ENCODE peak calls at places on chromosomes 5 and 9, in nine cellular contexts. S, X, H, V, E, N, K, P and A are unnamed samples. For H3K36me3, the result is how much of the 10 kb centered on the place peaks cover.

GRCh38 chr5:34507948-34508347 is 148.2 kb upstream of the RAI14 start:
- DNase-seq in S (no peak), X (no peak), H (peak), V (no peak), E (no peak), N (no peak), K (no peak), P (no peak), A (no peak)

GRCh38 chr5:177963966-177964365 is 32.1 kb downstream of the PROP1 start:
- DNase-seq in S (no peak), X (no peak), H (no peak), V (no peak), E (no peak), N (no peak), K (no peak), P (no peak), A (no peak)

GRCh38 chr5:157486861-157487260 is 26.8 kb downstream of the NIPAL4 start:
- DNase-seq in S (no peak), X (no peak), H (no peak), V (no peak), E (no peak), N (no peak), K (no peak), P (no peak), A (no peak)

GRCh38 chr9:126301985-126302603 is 24.5 kb upstream of the MVB12B start:
- DNase-seq in S (no peak), X (no peak), H (peak), V (no peak), E (peak), N (peak), K (peak), P (peak), A (no peak)

GRCh38 chr9:35070823-35071813 is 1.3 kb downstream of the VCP start:
- DNase-seq in S (no peak), X (no peak), H (peak), V (peak), E (peak), N (no peak), K (no peak), P (no peak), A (no peak)

GRCh38 chr5:168951341-168951740 is 349.6 kb downstream of the SLIT3 start:
- DNase-seq in S (no peak), X (no peak), H (no peak), V (no peak), E (peak), N (no peak), K (peak), P (no peak), A (no peak)

GRCh38 chr9:114677418-114677817 is 4.6 kb downstream of the TEX48 start:
- DNase-seq in S (no peak), X (peak), H (peak), V (no peak), E (peak), N (no peak), K (peak), P (peak), A (peak)

GRCh38 chr5:107474724-107475489 is 195.8 kb downstream of the EFNA5 start:
- DNase-seq in S (no peak), X (no peak), H (peak), V (no peak), E (no peak), N (no peak), K (no peak), P (no peak), A (no peak)

GRCh38 chr9:70602364-70603019 is 188.0 kb upstream of the KLF9 start:
- DNase-seq in S (no peak), X (no peak), H (peak), V (peak), E (peak), N (peak), K (peak), P (peak), A (peak)

GRCh38 chr5:80960531-80961375 is 590 bp downstream of the RASGRF2 start:
- DNase-seq in S (peak), X (no peak), H (no peak), V (no peak), E (peak), N (no peak), K (peak), P (no peak), A (no peak)

GRCh38 chr5:178363501-178364325 is 131.1 kb upstream of the PHYKPL start:
- DNase-seq in S (peak), X (peak), H (no peak), V (no peak), E (no peak), N (no peak), K (no peak), P (no peak), A (no peak)

GRCh38 chr9:134053401-134053871 is 14.4 kb downstream of the BRD3 start:
- DNase-seq in S (peak), X (peak), H (no peak), V (no peak), E (no peak), N (no peak), K (no peak), P (no peak), A (no peak)

GRCh38 chr9:126637002-126637849 is 23.5 kb downstream of the LMX1B start:
- DNase-seq in S (no peak), X (no peak), H (no peak), V (no peak), E (no peak), N (no peak), K (no peak), P (no peak), A (no peak)

GRCh38 chr5:78610163-78610583 is 38.4 kb downstream of the LHFPL2 start:
- DNase-seq in S (no peak), X (no peak), H (no peak), V (peak), E (peak), N (peak), K (no peak), P (no peak), A (no peak)

DNA sequence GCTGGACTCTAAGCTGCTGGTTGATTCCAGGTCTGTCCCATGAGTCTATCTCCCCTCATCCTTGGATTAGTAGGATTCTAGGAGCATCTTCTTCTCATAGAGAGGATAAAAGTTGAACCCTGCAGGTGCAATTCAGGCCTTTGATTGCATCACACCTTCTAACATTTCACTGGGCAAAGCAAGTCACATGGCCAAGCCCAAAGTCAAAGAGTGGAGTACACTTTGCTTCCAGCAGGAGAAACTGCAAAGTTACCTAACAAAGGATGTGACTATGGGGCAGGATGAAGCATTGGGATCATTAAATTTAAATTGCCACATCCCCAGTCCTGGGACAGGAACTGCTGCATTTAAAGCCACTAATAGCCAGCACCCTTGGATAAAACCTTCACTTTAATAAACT is 51.0 kb upstream of the EGFLAM start:
- DNase-seq in S (no peak), X (no peak), H (peak), V (no peak), E (no peak), N (no peak), K (no peak), P (peak), A (no peak)
- TF ChIP-seq CTCF in S (no peak), X (no peak), H (no peak), V (no peak), E (no peak), N (no peak), K (no peak), P (peak), A (no peak)

GRCh38 chr5:61402970-61403369 is 70.9 kb downstream of the ZSWIM6 start:
- DNase-seq in S (no peak), X (no peak), H (no peak), V (no peak), E (no peak), N (no peak), K (no peak), P (no peak), A (no peak)

GRCh38 chr5:61408476-61409168 is 76.6 kb downstream of the ZSWIM6 start:
- DNase-seq in S (peak), X (peak), H (peak), V (peak), E (peak), N (peak), K (peak), P (peak), A (peak)

GRCh38 chr5:61409568-61409967 is 77.5 kb downstream of the ZSWIM6 start:
- DNase-seq in S (no peak), X (no peak), H (peak), V (no peak), E (peak), N (no peak), K (peak), P (peak), A (peak)

GRCh38 chr5:61412344-61412743 is 80.3 kb downstream of the ZSWIM6 start:
- DNase-seq in S (no peak), X (no peak), H (no peak), V (no peak), E (no peak), N (no peak), K (no peak), P (no peak), A (no peak)

DNA sequence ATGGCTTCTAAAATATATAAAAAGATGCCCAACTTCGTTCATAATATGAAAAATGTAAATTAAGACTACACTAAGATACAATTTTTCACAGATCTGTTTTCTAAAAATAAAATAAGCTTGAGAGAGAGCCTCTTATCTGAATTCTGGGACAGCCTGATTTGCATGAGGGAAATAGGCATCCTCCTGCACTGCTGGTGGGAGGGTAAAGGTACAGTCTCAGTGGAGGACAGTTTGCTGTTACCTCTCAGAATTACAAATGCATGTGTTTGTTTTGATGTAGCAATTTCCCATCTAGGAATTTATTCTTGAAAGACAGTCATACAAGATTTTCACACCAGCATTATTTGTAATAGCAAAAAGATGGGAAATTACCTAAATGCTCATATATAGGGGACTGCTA is 75.6 kb downstream of the ZSWIM6 start:
- DNase-seq in S (no peak), X (no peak), H (no peak), V (no peak), E (no peak), N (no peak), K (no peak), P (no peak), A (no peak)
- H3K4me3 ChIP-seq in S (no peak), X (no peak), H (no peak), V (no peak), E (no peak), N (no peak), K (no peak), P (no peak), A (no peak)

GRCh38 chr5:141640698-141641097 is 3.9 kb downstream of the RELL2 start:
- DNase-seq in S (no peak), X (no peak), H (no peak), V (no peak), E (no peak), N (peak), K (no peak), P (no peak), A (no peak)
- H3K36me3 ChIP-seq in S (under half), X (under half), H (under half), V (under half), E (under half), N (under half), K (under half), P (under half), A (under half)

DNA sequence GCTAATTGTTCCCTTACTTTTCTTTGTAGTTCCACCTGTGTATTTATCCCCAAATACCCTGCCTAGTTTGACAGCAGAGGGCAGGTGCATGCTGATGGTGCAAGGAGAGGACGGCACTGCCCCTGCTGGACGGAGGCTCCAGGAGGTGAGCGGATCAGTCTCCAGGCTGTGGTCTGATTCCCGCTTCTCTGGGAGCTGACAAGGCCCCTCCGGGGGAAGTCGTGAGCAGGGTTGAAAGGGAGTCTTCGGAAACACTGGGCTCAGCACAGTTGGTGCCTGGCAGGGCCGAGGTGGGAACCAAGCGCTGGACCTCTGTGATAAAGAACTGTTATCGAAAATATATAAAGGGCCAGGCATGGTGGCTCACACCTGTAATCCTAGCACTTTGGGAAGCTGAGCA is 52.9 kb downstream of the RASGEF1C start:
- DNase-seq in S (peak), X (no peak), H (no peak), V (no peak), E (no peak), N (peak), K (no peak), P (no peak), A (no peak)
- TF ChIP-seq CTCF in S (no peak), X (no peak), H (no peak), V (no peak), E (no peak), N (no peak), K (no peak), P (peak), A (no peak)

DNA sequence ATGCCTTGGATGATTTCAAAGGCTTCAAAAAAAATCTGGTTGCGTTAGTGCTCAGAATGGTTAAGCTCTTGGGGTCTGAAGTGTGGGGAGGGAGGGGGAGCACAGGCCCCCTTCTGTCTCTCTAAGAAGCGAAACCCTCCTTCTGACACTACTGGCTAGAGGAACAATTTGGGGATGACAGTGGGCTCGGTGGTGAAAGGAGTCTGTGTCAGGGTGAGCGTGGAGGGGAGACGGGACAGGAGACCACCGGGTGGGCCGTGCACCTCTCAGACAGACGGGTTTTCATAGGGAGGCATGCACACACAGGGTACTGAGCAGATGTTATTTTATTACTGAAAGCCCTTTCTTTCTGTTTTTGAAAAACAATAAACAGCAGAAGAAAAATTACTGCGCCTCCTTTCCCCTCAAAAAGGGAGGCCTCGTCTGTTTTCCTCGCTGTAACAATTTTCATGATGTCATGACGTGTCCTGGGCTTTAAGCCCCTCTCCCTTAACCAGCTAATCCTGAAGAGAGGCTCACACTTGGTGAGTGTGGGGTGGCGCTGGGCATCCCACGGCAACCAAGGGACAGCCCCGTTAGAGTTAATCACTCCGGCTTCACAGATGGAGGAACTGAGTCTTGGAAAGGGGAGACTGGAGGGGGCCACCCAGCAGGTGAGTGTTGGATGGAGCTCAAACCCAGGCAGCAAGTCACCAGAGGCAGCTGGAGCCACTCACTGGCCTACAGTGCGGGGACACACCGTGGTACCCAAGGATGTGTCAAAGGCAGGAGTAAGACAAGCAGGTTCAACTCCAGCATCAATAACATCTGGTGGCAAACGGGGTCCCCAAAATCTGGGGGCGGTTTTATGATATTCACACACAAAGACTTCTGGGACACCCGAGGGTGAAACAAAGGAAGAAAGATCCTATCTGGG is 53.4 kb downstream of the PTCH1 start:
- DNase-seq in S (no peak), X (no peak), H (no peak), V (no peak), E (no peak), N (no peak), K (no peak), P (no peak), A (no peak)
- H3K4me3 ChIP-seq in S (no peak), X (no peak), H (no peak), V (no peak), E (peak), N (no peak), K (peak), P (no peak), A (no peak)

GRCh38 chr5:76801803-76802195 is 17.0 kb upstream of the F2RL1 start:
- DNase-seq in S (no peak), X (no peak), H (no peak), V (no peak), E (no peak), N (no peak), K (no peak), P (no peak), A (no peak)
- H3K36me3 ChIP-seq in S (under half), X (under half), H (under half), V (under half), E (under half), N (under half), K (under half), P (under half), A (under half)

GRCh38 chr9:14935917-14936316 is 25.7 kb upstream of the FREM1 start:
- DNase-seq in S (no peak), X (no peak), H (no peak), V (no peak), E (no peak), N (no peak), K (no peak), P (no peak), A (no peak)

GRCh38 chr9:14926941-14927624 is 16.9 kb upstream of the FREM1 start:
- DNase-seq in S (no peak), X (no peak), H (no peak), V (no peak), E (peak), N (no peak), K (no peak), P (no peak), A (no peak)

GRCh38 chr9:14935099-14935710 is 25.0 kb upstream of the FREM1 start:
- DNase-seq in S (no peak), X (no peak), H (no peak), V (no peak), E (no peak), N (no peak), K (no peak), P (no peak), A (no peak)

GRCh38 chr9:14932246-14932645 is 22.0 kb upstream of the FREM1 start:
- DNase-seq in S (no peak), X (no peak), H (no peak), V (no peak), E (no peak), N (no peak), K (no peak), P (no peak), A (no peak)
- TF ChIP-seq CTCF in S (no peak), X (no peak), H (no peak), V (no peak), E (no peak), N (no peak), K (no peak), P (no peak), A (no peak)